ENCODE peak calls at places on chromosomes 3 and 15, in four cellular contexts. One of them, this sample, is unnamed.

GRCh38 chr15:43974852-43975251 is 148.1 kb downstream of the WDR76 start:
- DNase-seq in endothelial cell of umbilical vein: no peak
- DNase-seq in adrenal gland: no peak
- DNase-seq in CD8-positive, alpha-beta T cell: no peak
- DNase-seq in this sample: no peak

GRCh38 chr3:141360888-141361598 is 7.3 kb upstream of the ZBTB38 start:
- DNase-seq in endothelial cell of umbilical vein: peak; percentile 92
- DNase-seq in adrenal gland: peak; percentile 31
- DNase-seq in CD8-positive, alpha-beta T cell: no peak
- DNase-seq in this sample: no peak

GRCh38 chr3:8283180-8283579 is 218.4 kb upstream of the LMCD1 start:
- DNase-seq in endothelial cell of umbilical vein: no peak
- DNase-seq in adrenal gland: no peak
- DNase-seq in CD8-positive, alpha-beta T cell: no peak
- DNase-seq in this sample: no peak

GRCh38 chr3:55718475-55718874 is 231.4 kb upstream of the WNT5A start:
- DNase-seq in endothelial cell of umbilical vein: no peak
- DNase-seq in adrenal gland: no peak
- DNase-seq in CD8-positive, alpha-beta T cell: no peak
- DNase-seq in this sample: no peak

GRCh38 chr3:14392231-14392630 is 10.2 kb upstream of the SLC6A6 start:
- DNase-seq in endothelial cell of umbilical vein: no peak
- DNase-seq in adrenal gland: no peak
- DNase-seq in CD8-positive, alpha-beta T cell: no peak
- DNase-seq in this sample: no peak

GRCh38 chr3:49173116-49173791 is 1.9 kb downstream of the KLHDC8B start:
- DNase-seq in endothelial cell of umbilical vein: peak; percentile 88
- DNase-seq in adrenal gland: peak; percentile 67
- DNase-seq in CD8-positive, alpha-beta T cell: no peak
- DNase-seq in this sample: no peak

GRCh38 chr15:63048986-63049665 is 6.6 kb downstream of the TPM1 start:
- DNase-seq in endothelial cell of umbilical vein: peak; percentile 62
- DNase-seq in adrenal gland: no peak
- DNase-seq in CD8-positive, alpha-beta T cell: peak; percentile 49
- DNase-seq in this sample: no peak

GRCh38 chr3:186193534-186194450 is 84.9 kb upstream of the ETV5 start:
- DNase-seq in endothelial cell of umbilical vein: no peak
- DNase-seq in adrenal gland: no peak
- DNase-seq in CD8-positive, alpha-beta T cell: no peak
- DNase-seq in this sample: no peak

GRCh38 chr3:12662593-12663310 is 1.2 kb downstream of the RAF1 start:
- DNase-seq in endothelial cell of umbilical vein: peak; percentile 58
- DNase-seq in adrenal gland: no peak
- DNase-seq in CD8-positive, alpha-beta T cell: peak; percentile 23
- DNase-seq in this sample: peak; percentile 48

GRCh38 chr3:152298393-152299242 is 29.9 kb downstream of the MBNL1 start:
- DNase-seq in endothelial cell of umbilical vein: peak; percentile 88
- DNase-seq in adrenal gland: peak; percentile 86
- DNase-seq in CD8-positive, alpha-beta T cell: peak; percentile 68
- DNase-seq in this sample: peak; percentile 77

GRCh38 chr15:68558318-68559305 is 20.2 kb upstream of the CORO2B start:
- DNase-seq in endothelial cell of umbilical vein: no peak
- DNase-seq in adrenal gland: no peak
- DNase-seq in CD8-positive, alpha-beta T cell: no peak
- DNase-seq in this sample: no peak

GRCh38 chr15:49152552-49153337 is 2.7 kb downstream of the COPS2 start:
- DNase-seq in endothelial cell of umbilical vein: no peak
- DNase-seq in adrenal gland: no peak
- DNase-seq in CD8-positive, alpha-beta T cell: no peak
- DNase-seq in this sample: no peak

GRCh38 chr3:70431906-70432305 is 119.5 kb upstream of the MDFIC2 start:
- DNase-seq in endothelial cell of umbilical vein: no peak
- DNase-seq in adrenal gland: no peak
- DNase-seq in CD8-positive, alpha-beta T cell: no peak
- DNase-seq in this sample: no peak

GRCh38 chr15:27670481-27670880 is 428.6 kb downstream of the OCA2 start:
- DNase-seq in endothelial cell of umbilical vein: no peak
- DNase-seq in adrenal gland: no peak
- DNase-seq in CD8-positive, alpha-beta T cell: no peak
- DNase-seq in this sample: no peak

GRCh38 chr3:59456852-59457485 is 407.1 kb upstream of the CFAP20DC start:
- DNase-seq in endothelial cell of umbilical vein: no peak
- DNase-seq in adrenal gland: no peak
- DNase-seq in CD8-positive, alpha-beta T cell: no peak
- DNase-seq in this sample: no peak

GRCh38 chr3:97823503-97824004 is 1.7 kb downstream of the CRYBG3 start:
- DNase-seq in endothelial cell of umbilical vein: peak; percentile 20
- DNase-seq in adrenal gland: no peak
- DNase-seq in CD8-positive, alpha-beta T cell: no peak
- DNase-seq in this sample: no peak

DNA sequence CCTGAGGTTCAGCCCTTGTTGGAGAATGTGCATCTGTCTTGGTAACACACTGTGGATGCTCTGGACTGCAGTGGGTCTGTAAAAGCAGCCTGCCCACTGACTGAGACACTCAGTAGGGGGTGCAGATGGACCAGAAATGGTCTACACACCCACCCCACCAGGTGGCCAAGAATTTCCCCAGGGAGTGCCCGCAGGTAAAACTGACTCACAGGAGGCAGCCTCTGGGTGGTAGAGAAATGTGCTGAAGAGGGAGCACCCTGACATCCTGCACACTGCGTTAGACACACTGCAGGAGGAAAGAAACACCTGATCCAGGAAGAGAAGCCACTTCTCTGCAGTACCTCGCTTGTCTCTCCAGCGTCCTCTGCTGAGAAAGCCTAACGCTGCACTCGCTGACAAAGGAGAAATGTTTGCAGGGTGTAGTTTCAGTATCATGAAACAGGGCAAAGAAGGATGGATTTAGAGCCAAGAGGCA is 109.5 kb upstream of the ABHD17C start:
- DNase-seq in endothelial cell of umbilical vein: no peak
- DNase-seq in adrenal gland: no peak
- DNase-seq in CD8-positive, alpha-beta T cell: no peak
- DNase-seq in this sample: no peak
- TF ChIP-seq CTCF in endothelial cell of umbilical vein: no peak
- TF ChIP-seq CTCF in adrenal gland: no peak
- TF ChIP-seq CTCF in CD8-positive, alpha-beta T cell: no peak
- TF ChIP-seq CTCF in this sample: no peak

DNA sequence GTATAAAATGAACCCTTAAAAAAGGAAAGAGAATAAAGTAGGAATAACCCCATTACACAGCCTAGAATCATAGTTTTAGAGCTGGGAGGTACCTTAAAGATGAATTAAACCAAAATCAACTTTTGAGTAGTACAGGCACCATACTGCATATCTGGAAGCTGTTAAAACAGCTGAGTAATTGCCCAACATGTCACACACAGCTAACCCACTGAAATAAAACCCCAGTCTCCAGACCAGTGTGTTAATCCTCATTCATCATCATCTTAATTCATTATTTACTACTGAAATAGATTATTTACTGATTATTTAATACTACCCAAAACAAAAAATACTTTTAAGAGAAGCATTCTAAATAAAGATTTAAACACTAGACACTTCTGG is 52.8 kb downstream of the GPR160 start:
- DNase-seq in endothelial cell of umbilical vein: no peak
- DNase-seq in adrenal gland: no peak
- DNase-seq in CD8-positive, alpha-beta T cell: no peak
- DNase-seq in this sample: no peak
- TF ChIP-seq CTCF in endothelial cell of umbilical vein: no peak
- TF ChIP-seq CTCF in adrenal gland: no peak
- TF ChIP-seq CTCF in CD8-positive, alpha-beta T cell: no peak
- TF ChIP-seq CTCF in this sample: no peak

GRCh38 chr15:25810154-25810553 is 53.0 kb downstream of the ATP10A start:
- DNase-seq in endothelial cell of umbilical vein: no peak
- DNase-seq in adrenal gland: no peak
- DNase-seq in CD8-positive, alpha-beta T cell: no peak
- DNase-seq in this sample: no peak
- TF ChIP-seq CTCF in endothelial cell of umbilical vein: no peak
- TF ChIP-seq CTCF in adrenal gland: no peak
- TF ChIP-seq CTCF in CD8-positive, alpha-beta T cell: no peak
- TF ChIP-seq CTCF in this sample: no peak

GRCh38 chr3:189726277-189726676 is 95.1 kb downstream of the TP63 start:
- DNase-seq in endothelial cell of umbilical vein: no peak
- DNase-seq in adrenal gland: no peak
- DNase-seq in CD8-positive, alpha-beta T cell: no peak
- DNase-seq in this sample: no peak
- TF ChIP-seq CTCF in endothelial cell of umbilical vein: no peak
- TF ChIP-seq CTCF in adrenal gland: no peak
- TF ChIP-seq CTCF in CD8-positive, alpha-beta T cell: no peak
- TF ChIP-seq CTCF in this sample: no peak

DNA sequence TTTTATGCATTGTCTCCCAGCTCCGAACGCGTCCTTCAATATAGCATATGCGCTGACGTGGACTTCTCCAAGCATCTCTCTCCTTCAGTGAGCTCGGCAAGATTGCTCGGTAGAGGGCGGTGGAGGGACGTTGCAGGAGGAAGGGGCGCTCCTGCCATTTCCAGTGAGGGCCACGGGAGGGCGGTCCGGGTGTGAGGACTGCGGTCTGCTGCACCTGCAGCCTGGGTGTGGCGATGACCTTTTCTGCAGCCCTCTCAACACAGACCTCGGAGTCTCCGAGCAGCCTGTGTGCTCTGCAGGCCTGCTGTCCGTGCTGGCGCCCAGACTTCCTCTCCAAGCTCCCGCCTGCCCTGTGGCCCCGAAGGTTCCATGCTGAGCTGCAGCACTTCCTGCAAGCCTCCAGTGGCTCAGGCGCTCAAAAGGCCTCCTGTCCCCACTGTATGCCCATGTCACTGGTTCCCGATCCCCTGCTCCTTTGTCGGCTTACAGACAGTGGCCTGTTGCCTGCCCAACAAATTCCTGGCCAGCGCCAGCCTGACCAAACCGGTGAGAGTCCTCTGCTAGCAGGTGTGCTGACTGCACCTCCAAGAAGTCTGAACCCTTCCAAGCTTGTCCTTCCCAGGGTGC is 8.9 kb upstream of the RTP3 start:
- DNase-seq in endothelial cell of umbilical vein: peak; percentile 84
- DNase-seq in adrenal gland: peak; percentile 85
- DNase-seq in CD8-positive, alpha-beta T cell: peak; percentile 92
- DNase-seq in this sample: peak; percentile 90
- TF ChIP-seq CTCF in endothelial cell of umbilical vein: peak; percentile 99
- TF ChIP-seq CTCF in adrenal gland: peak; percentile 96
- TF ChIP-seq CTCF in CD8-positive, alpha-beta T cell: peak; percentile 100
- TF ChIP-seq CTCF in this sample: peak; percentile 99

DNA sequence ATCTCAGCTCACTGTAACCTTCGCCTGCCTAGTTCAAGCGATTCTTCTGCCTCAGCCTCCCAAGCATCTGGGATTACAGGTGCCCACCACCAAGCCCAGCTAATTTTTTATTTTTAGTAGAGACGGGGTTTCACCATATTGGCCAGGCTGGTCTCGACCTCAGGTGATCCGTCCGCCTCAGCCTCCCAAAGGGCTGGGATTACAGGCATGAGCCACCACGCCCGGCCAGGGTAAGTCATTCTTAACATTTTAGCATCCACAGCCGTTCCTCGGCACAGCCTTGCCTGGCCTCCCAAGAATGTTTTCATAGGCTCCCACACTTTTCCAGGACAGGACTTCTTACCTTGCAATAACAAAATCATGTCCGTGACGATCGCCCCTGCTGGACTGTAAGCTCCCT is 8.7 kb upstream of the EPHB3 start:
- DNase-seq in endothelial cell of umbilical vein: no peak
- DNase-seq in adrenal gland: no peak
- DNase-seq in CD8-positive, alpha-beta T cell: no peak
- DNase-seq in this sample: no peak
- TF ChIP-seq CTCF in endothelial cell of umbilical vein: no peak
- TF ChIP-seq CTCF in adrenal gland: no peak
- TF ChIP-seq CTCF in CD8-positive, alpha-beta T cell: no peak
- TF ChIP-seq CTCF in this sample: no peak

GRCh38 chr3:32420138-32420981 is 28.7 kb downstream of the CMTM7 start:
- DNase-seq in endothelial cell of umbilical vein: peak; percentile 85
- DNase-seq in adrenal gland: no peak
- DNase-seq in CD8-positive, alpha-beta T cell: peak; percentile 48
- DNase-seq in this sample: no peak
- TF ChIP-seq CTCF in endothelial cell of umbilical vein: peak; percentile 22
- TF ChIP-seq CTCF in adrenal gland: no peak
- TF ChIP-seq CTCF in CD8-positive, alpha-beta T cell: no peak
- TF ChIP-seq CTCF in this sample: no peak

DNA sequence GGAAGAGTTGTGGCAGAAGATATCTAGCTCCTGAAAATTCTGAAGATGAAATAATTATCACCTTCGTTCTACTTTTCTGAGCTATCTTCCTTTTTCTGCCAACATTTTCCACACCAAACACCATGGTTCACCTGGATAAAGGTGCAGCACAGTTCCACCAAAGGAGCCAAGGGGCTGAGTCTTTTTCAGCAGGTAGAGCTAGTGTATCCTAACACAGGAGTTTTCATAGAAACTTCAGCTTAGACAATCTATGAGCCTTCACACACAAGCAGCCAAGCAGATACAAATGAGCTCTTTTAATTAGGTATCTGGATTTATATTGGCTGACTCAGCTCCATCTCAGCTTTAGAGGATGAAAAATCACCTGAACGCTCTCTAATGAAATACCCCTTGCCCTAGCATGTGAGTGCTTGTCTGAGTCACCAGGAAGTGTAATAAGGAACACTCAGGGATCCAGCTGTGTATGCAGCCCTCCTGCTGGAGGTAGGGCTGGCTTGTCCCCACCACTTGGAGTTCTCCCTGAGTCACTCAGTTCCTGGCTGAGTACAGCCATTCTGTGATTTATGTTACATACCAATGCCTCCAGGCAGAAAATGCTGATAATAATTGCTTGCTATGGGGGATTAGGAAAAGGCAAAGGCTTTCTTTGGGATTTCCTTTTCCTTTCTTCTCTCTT is 385.7 kb downstream of the LSAMP start:
- DNase-seq in endothelial cell of umbilical vein: no peak
- DNase-seq in adrenal gland: peak; percentile 59
- DNase-seq in CD8-positive, alpha-beta T cell: no peak
- DNase-seq in this sample: no peak
- TF ChIP-seq CTCF in endothelial cell of umbilical vein: no peak
- TF ChIP-seq CTCF in adrenal gland: no peak
- TF ChIP-seq CTCF in CD8-positive, alpha-beta T cell: no peak
- TF ChIP-seq CTCF in this sample: no peak

DNA sequence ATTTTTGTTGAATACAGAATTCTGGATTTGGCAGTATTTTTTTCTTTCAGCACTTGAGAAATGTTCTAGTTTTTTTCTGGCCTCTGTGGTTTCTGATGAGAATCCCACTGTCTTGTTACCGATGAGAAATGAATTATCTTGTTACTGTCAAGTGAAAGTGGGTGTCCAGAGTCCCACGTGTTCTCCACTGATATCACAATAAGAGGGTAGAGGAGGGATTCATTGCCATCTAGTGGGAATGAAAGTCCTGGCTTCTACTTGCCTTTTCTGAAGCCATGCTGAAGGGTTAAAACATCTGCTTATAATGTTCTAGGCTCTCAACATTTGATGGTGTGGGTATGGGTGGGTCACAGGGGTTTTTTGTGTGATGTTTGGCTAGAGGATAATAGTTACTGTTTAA is 66.1 kb downstream of the SEC22A start:
- DNase-seq in endothelial cell of umbilical vein: no peak
- DNase-seq in adrenal gland: no peak
- DNase-seq in CD8-positive, alpha-beta T cell: no peak
- DNase-seq in this sample: no peak
- TF ChIP-seq CTCF in endothelial cell of umbilical vein: no peak
- TF ChIP-seq CTCF in adrenal gland: no peak
- TF ChIP-seq CTCF in CD8-positive, alpha-beta T cell: no peak
- TF ChIP-seq CTCF in this sample: no peak